ENCODE peak calls at places on chromosomes 11 and 22, in nine cellular contexts. U is NCI-H774; B is cardiac fibroblast; G is upper lobe of right lung; Z is A673; A is pons; V is Calu3; L is activated CD8-positive, alpha-beta memory T cell treated with anti-CD3 and anti-CD28 coated beads for 24 hours; S is activated CD8-positive, alpha-beta T cell treated with anti-CD3 and anti-CD28 coated beads for 36 hours. J is an unnamed sample.

GRCh38 chr11:68010058-68011041 is at the start of gene ALDH3B1:
- DNase-seq in Z (no peak), A (peak), V (peak), L (no peak), U (no peak), G (peak), S (peak), B (peak), J (no peak)

GRCh38 chr11:103525069-103525468 is 415.8 kb downstream of the DYNC2H1 start:
- DNase-seq in U (no peak), L (no peak), B (peak), S (no peak), V (peak), A (no peak), Z (peak), G (no peak), J (no peak)

GRCh38 chr11:73393011-73393380 is 16.8 kb downstream of the RELT start:
- DNase-seq in Z (no peak), G (no peak), A (no peak), S (no peak), V (no peak), L (no peak), U (no peak), B (no peak), J (no peak)

GRCh38 chr22:30754971-30755759 is 60.5 kb downstream of the OSBP2 start:
- DNase-seq in B (peak), S (peak), A (peak), V (peak), Z (peak), G (no peak), U (peak), L (peak), J (peak)

GRCh38 chr22:44407404-44408226 is 90.4 kb downstream of the RTL6 start:
- DNase-seq in U (no peak), L (no peak), B (no peak), Z (no peak), V (no peak), A (no peak), S (no peak), G (peak), J (no peak)

GRCh38 chr11:108233277-108233945 is 10.5 kb downstream of the ATM start:
- DNase-seq in B (no peak), U (no peak), A (no peak), L (no peak), Z (no peak), S (no peak), V (no peak), G (no peak), J (no peak)

GRCh38 chr22:39478461-39478860 is 21.6 kb downstream of the MGAT3 start:
- DNase-seq in U (no peak), V (peak), S (peak), G (no peak), A (no peak), Z (no peak), B (no peak), L (no peak), J (no peak)

GRCh38 chr22:48869161-48869560 is 958.5 kb downstream of the BRD1 start:
- DNase-seq in G (peak), L (no peak), S (no peak), Z (no peak), A (no peak), B (no peak), U (no peak), V (no peak), J (no peak)

GRCh38 chr11:121929581-121929980 is 186.4 kb downstream of the BLID start:
- DNase-seq in Z (peak), V (no peak), U (no peak), A (peak), L (no peak), S (no peak), G (no peak), B (peak), J (no peak)

GRCh38 chr11:77150836-77151235 is 22.8 kb downstream of the MYO7A start:
- DNase-seq in G (no peak), U (no peak), B (no peak), Z (no peak), V (no peak), A (no peak), S (no peak), L (no peak), J (no peak)

GRCh38 chr22:26561756-26562417 is 28.0 kb downstream of the TPST2 start:
- DNase-seq in U (no peak), A (no peak), S (no peak), B (no peak), Z (no peak), G (no peak), L (no peak), V (no peak), J (no peak)

GRCh38 chr11:42620796-42621195 is 691.0 kb upstream of the API5 start:
- DNase-seq in L (no peak), G (no peak), U (no peak), S (no peak), Z (no peak), V (no peak), B (no peak), A (no peak), J (no peak)

GRCh38 chr11:127965947-127966668 is 621.2 kb downstream of the ETS1 start:
- DNase-seq in U (no peak), G (no peak), A (no peak), L (no peak), V (no peak), Z (no peak), S (no peak), B (peak), J (no peak)

GRCh38 chr11:75159081-75159953 is 8.4 kb downstream of the SLCO2B1 start:
- DNase-seq in L (no peak), S (no peak), G (no peak), V (peak), B (no peak), U (no peak), Z (no peak), A (no peak), J (no peak)

GRCh38 chr11:111878385-111878765 is 590 bp downstream of the FDXACB1 start:
- DNase-seq in S (no peak), Z (no peak), B (peak), U (no peak), G (no peak), V (no peak), L (no peak), A (peak), J (peak)

GRCh38 chr11:128210148-128210940 is 377.0 kb downstream of the ETS1 start:
- DNase-seq in V (peak), U (no peak), G (no peak), B (peak), L (no peak), A (no peak), Z (peak), S (peak), J (no peak)

GRCh38 chr11:94934836-94935235 is 38.5 kb downstream of the CWC15 start:
- DNase-seq in V (no peak), A (no peak), U (no peak), L (no peak), S (no peak), B (no peak), G (no peak), Z (peak), J (no peak)

GRCh38 chr22:38504731-38505594 is 1.1 kb downstream of the DDX17 start:
- DNase-seq in B (peak), U (no peak), L (peak), V (peak), S (peak), Z (peak), G (peak), A (no peak), J (no peak)

GRCh38 chr11:95501761-95502266 is 270.8 kb upstream of the SESN3 start:
- DNase-seq in V (no peak), G (no peak), U (no peak), B (no peak), L (no peak), A (no peak), S (no peak), Z (no peak), J (no peak)

GRCh38 chr22:38655532-38656255 is 498 bp downstream of the FAM227A start:
- DNase-seq in V (no peak), U (no peak), A (peak), B (peak), Z (peak), G (no peak), S (peak), L (no peak), J (peak)

GRCh38 chr11:42237701-42238235 is 778.3 kb upstream of the LRRC4C start:
- DNase-seq in U (no peak), Z (no peak), A (no peak), L (no peak), G (no peak), B (peak), V (no peak), S (no peak), J (no peak)

GRCh38 chr11:123365955-123366354 is 64.1 kb upstream of the GRAMD1B start:
- DNase-seq in Z (no peak), S (no peak), U (no peak), V (no peak), A (no peak), G (no peak), B (no peak), L (no peak), J (no peak)

GRCh38 chr11:64727131-64727530 is 4.1 kb upstream of the NRXN2 start:
- DNase-seq in V (no peak), B (no peak), A (no peak), Z (no peak), S (no peak), U (no peak), L (no peak), G (peak), J (no peak)

GRCh38 chr22:16956290-16956689 is 51.7 kb downstream of the GAB4 start:
- DNase-seq in B (no peak), L (no peak), S (no peak), G (no peak), U (no peak), V (no peak), Z (no peak), A (no peak), J (no peak)

GRCh38 chr11:77580712-77581337 is 8.9 kb upstream of the AQP11 start:
- DNase-seq in S (peak), V (no peak), B (no peak), U (no peak), A (no peak), L (no peak), G (no peak), Z (peak), J (peak)

GRCh38 chr11:16111690-16112089 is 244.7 kb downstream of the SOX6 start:
- DNase-seq in B (no peak), V (no peak), Z (no peak), A (no peak), G (no peak), S (no peak), U (no peak), L (no peak), J (no peak)

GRCh38 chr11:124740277-124740882 is 638 bp downstream of the NRGN start:
- DNase-seq in L (peak), G (peak), A (no peak), U (no peak), V (no peak), B (peak), S (peak), Z (peak), J (no peak)